ENCODE peak calls at places on chromosomes 3 and 15, in ten cellular contexts. G is hippocampal formation; E is ELF-1; C is AG08395; U is choroid plexus epithelial cell; L is Right ventricle myocardium inferior; J is uterus; I is activated T-helper 9 cell treated with anti-CD3 and anti-CD28 coated beads, Interleukin-2, amount 50 U/mL, for 16 hours; R is activated T-helper 1 cell treated with Interleukin-2 at 50 U/mL for 16 hours; W is AG20443. S is an unnamed sample.

GRCh38 chr3:12759097-12759679 is at the start of gene TMEM40:
- DNase-seq in G (no peak), E (peak; percentile 93), C (no peak), U (no peak), L (no peak), J (no peak), I (no peak), R (no peak), W (no peak), S (no peak)

GRCh38 chr3:179244874-179245273 is 6.0 kb downstream of the KCNMB3 start:
- DNase-seq in G (no peak), E (no peak), C (no peak), U (peak; percentile 29), L (no peak), J (no peak), I (no peak), R (no peak), W (no peak), S (no peak)

GRCh38 chr3:51686512-51687215 is 15.6 kb downstream of the TEX264 start:
- DNase-seq in G (no peak), E (no peak), C (peak; percentile 37), U (peak; percentile 15), L (peak; percentile 79), J (no peak), I (peak; percentile 71), R (peak; percentile 78), W (peak; percentile 55), S (peak; percentile 30)

GRCh38 chr3:52827441-52827840 is 3.0 kb downstream of the ITIH4 start:
- DNase-seq in G (no peak), E (no peak), C (peak; percentile 31), U (peak; percentile 49), L (no peak), J (no peak), I (no peak), R (no peak), W (peak; percentile 34), S (no peak)

GRCh38 chr3:160134964-160135363 is 90.3 kb upstream of the C3orf80 start:
- DNase-seq in G (no peak), E (no peak), C (peak; percentile 70), U (peak; percentile 88), L (no peak), J (no peak), I (no peak), R (no peak), W (peak; percentile 72), S (no peak)

GRCh38 chr15:77907824-77908751 is 169.4 kb downstream of the TBC1D2B start:
- DNase-seq in G (no peak), E (peak; percentile 93), C (no peak), U (peak; percentile 81), L (no peak), J (no peak), I (peak; percentile 24), R (no peak), W (peak; percentile 39), S (no peak)

GRCh38 chr3:59290358-59290757 is 240.5 kb upstream of the CFAP20DC start:
- DNase-seq in G (no peak), E (no peak), C (no peak), U (peak; percentile 33), L (no peak), J (no peak), I (no peak), R (no peak), W (no peak), S (no peak)

GRCh38 chr3:12139111-12139511 is 19.6 kb downstream of the TIMP4 start:
- DNase-seq in G (no peak), E (peak; percentile 69), C (peak; percentile 56), U (peak; percentile 91), L (no peak), J (peak; percentile 37), I (no peak), R (no peak), W (peak; percentile 61), S (no peak)

GRCh38 chr3:183172051-183172639 is 9.6 kb upstream of the LAMP3 start:
- DNase-seq in G (no peak), E (no peak), C (no peak), U (no peak), L (no peak), J (no peak), I (no peak), R (no peak), W (no peak), S (no peak)

GRCh38 chr15:74580538-74581350 is 34.9 kb upstream of the CLK3 start:
- DNase-seq in G (no peak), E (no peak), C (no peak), U (no peak), L (no peak), J (no peak), I (no peak), R (no peak), W (no peak), S (no peak)

GRCh38 chr3:197354195-197355059 is 56.0 kb upstream of the DLG1 start:
- DNase-seq in G (peak; percentile 18), E (peak; percentile 55), C (peak; percentile 58), U (peak; percentile 65), L (peak; percentile 77), J (peak; percentile 56), I (no peak), R (no peak), W (peak; percentile 72), S (no peak)

GRCh38 chr3:52088445-52089367 is 32.3 kb upstream of the DUSP7 start:
- DNase-seq in G (no peak), E (peak; percentile 25), C (no peak), U (peak; percentile 85), L (peak; percentile 59), J (peak; percentile 62), I (no peak), R (no peak), W (no peak), S (no peak)

GRCh38 chr15:77783636-77784035 is 150.9 kb upstream of the LINGO1 start:
- DNase-seq in G (no peak), E (no peak), C (no peak), U (no peak), L (peak; percentile 22), J (no peak), I (no peak), R (no peak), W (no peak), S (no peak)

GRCh38 chr3:50581459-50581842 is 12.1 kb downstream of the HEMK1 start:
- DNase-seq in G (no peak), E (no peak), C (no peak), U (no peak), L (no peak), J (no peak), I (no peak), R (no peak), W (no peak), S (no peak)

GRCh38 chr3:15120986-15121385 is 22.0 kb upstream of the RBSN start:
- DNase-seq in G (no peak), E (no peak), C (no peak), U (no peak), L (no peak), J (no peak), I (no peak), R (no peak), W (no peak), S (no peak)